ENCODE peak calls at places on chromosomes 16 and 17, in ten cellular contexts. D, F, O, K, M, W, U, I, V and B are unnamed samples.

GRCh38 chr16:56298948-56299602 is 107.8 kb downstream of the GNAO1 start:
- DNase-seq in I (no peak), D (no peak), V (no peak), O (no peak), W (no peak), U (no peak), F (no peak), K (no peak), M (no peak), B (no peak)

GRCh38 chr17:79071161-79071560 is 3.5 kb upstream of the ENGASE start:
- DNase-seq in W (no peak), D (no peak), F (no peak), K (no peak), U (no peak), I (no peak), M (no peak), O (no peak), V (no peak), B (no peak)

GRCh38 chr17:19904924-19905323 is 37.2 kb upstream of the ULK2 start:
- DNase-seq in F (no peak), M (no peak), D (no peak), W (no peak), V (no peak), U (no peak), K (peak; percentile 24), O (no peak), I (no peak), B (no peak)

GRCh38 chr17:40111221-40112128 is 10.3 kb upstream of the MSL1 start:
- DNase-seq in F (peak; percentile 94), W (peak; percentile 75), V (no peak), I (peak; percentile 86), O (no peak), M (peak; percentile 81), U (peak; percentile 97), D (peak; percentile 91), K (peak; percentile 91), B (peak; percentile 91)

GRCh38 chr17:74211141-74211928 is 2.0 kb upstream of the TTYH2 start:
- DNase-seq in D (no peak), V (no peak), U (peak; percentile 76), M (no peak), I (no peak), W (no peak), K (no peak), O (no peak), F (no peak), B (no peak)

GRCh38 chr16:48408688-48409087 is 23.5 kb upstream of the SIAH1 start:
- DNase-seq in I (peak; percentile 39), O (no peak), K (peak; percentile 54), F (no peak), M (no peak), D (no peak), V (no peak), W (no peak), U (no peak), B (no peak)

GRCh38 chr16:65305588-65305987 is 183.7 kb upstream of the CDH11 start:
- DNase-seq in K (no peak), O (no peak), F (no peak), V (no peak), M (no peak), I (no peak), D (no peak), W (no peak), U (no peak), B (no peak)

GRCh38 chr16:4260360-4260759 is 12.5 kb downstream of the TFAP4 start:
- DNase-seq in K (peak; percentile 90), O (no peak), U (no peak), F (no peak), I (peak; percentile 93), M (no peak), V (no peak), W (no peak), D (no peak), B (no peak)

GRCh38 chr17:61672140-61672539 is 81.1 kb upstream of the NACA2 start:
- DNase-seq in D (no peak), W (no peak), V (no peak), K (no peak), F (no peak), I (no peak), U (no peak), O (no peak), M (no peak), B (no peak)

GRCh38 chr17:17075037-17075755 is 32.9 kb downstream of the MPRIP start:
- DNase-seq in D (no peak), O (no peak), K (no peak), M (no peak), F (no peak), U (no peak), W (no peak), V (no peak), I (no peak), B (no peak)

GRCh38 chr17:17073627-17074521 is 31.6 kb downstream of the MPRIP start:
- DNase-seq in V (no peak), D (no peak), M (no peak), F (no peak), I (no peak), W (no peak), K (no peak), O (no peak), U (no peak), B (peak; percentile 19)

GRCh38 chr16:80158766-80159165 is 382.0 kb upstream of the DYNLRB2 start:
- DNase-seq in I (no peak), V (no peak), U (no peak), O (no peak), K (no peak), M (no peak), W (no peak), F (no peak), D (no peak), B (no peak)

GRCh38 chr17:59699218-59699617 is 8.0 kb downstream of the PTRH2 start:
- DNase-seq in W (no peak), I (no peak), M (no peak), U (no peak), V (no peak), D (no peak), K (no peak), F (no peak), O (no peak), B (no peak)

GRCh38 chr17:39975801-39976200 is 4.8 kb upstream of the PSMD3 start:
- DNase-seq in U (no peak), K (no peak), V (no peak), M (no peak), D (no peak), W (no peak), F (no peak), I (no peak), O (no peak), B (no peak)

DNA sequence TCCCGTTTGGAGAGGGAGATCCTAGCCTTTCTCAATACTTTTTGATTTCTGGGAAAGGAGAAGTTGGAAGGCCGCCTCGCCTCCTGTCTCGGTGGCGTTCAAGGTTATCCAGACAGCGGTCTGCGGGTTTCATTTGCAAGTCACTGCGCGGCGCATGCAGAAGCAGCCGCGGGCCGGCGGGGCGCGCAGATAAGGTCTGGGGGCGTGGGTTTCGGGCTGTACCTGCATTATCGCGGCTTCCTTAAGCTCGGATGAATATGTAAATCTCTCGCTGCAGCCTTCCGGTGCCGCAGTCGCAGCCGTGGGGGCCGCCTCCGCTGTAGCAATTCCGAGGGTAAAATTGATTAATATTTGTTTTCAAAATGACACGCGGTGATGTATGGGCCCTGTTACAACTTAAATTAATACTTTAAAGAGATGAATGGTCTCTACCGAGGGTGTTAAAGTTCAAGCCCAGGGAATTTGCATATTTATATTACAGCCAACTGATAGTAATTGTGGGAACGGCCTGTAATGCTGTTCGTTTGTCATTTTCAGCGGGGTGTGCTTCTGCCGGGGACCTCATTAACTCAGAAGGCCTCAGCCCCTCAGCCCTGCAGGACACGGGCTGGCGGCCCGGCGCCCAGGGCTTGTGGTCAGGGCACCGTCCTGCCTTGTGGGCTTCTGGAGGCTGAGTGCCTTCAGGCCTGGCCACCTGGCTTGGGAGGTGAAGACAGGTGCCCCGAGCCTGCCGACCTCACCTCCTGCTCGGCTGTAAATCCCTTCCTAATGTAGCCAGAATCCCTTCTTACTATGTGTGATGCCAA is 99.4 kb downstream of the CYLD start:
- DNase-seq in V (no peak), U (peak; percentile 78), O (no peak), I (no peak), M (no peak), W (no peak), K (no peak), F (peak; percentile 68), D (peak; percentile 78), B (no peak)
- H3K4me3 ChIP-seq in V (no peak overlapping the region), U (peak overlapping the region; percentile 47), O (no peak overlapping the region), I (peak overlapping the region; percentile 25), M (no peak overlapping the region), W (no peak overlapping the region), K (peak overlapping the region; percentile 15), F (peak overlapping the region; percentile 31), D (peak overlapping the region; percentile 26), B (peak overlapping the region; percentile 27)

GRCh38 chr17:82055023-82055964 is 3.6 kb downstream of the GPS1 start:
- DNase-seq in I (no peak), D (no peak), W (no peak), F (no peak), M (no peak), K (no peak), O (no peak), U (no peak), V (no peak), B (no peak)
- TF ChIP-seq POLR2AphosphoS5 in I (no peak), D (no peak), W (peak; percentile 1), F (no peak), M (no peak), K (no peak), O (no peak), U (no peak), V (no peak), B (no peak)

GRCh38 chr16:88855736-88856121 is 1.0 kb downstream of the GALNS start:
- DNase-seq in F (no peak), W (no peak), K (no peak), I (no peak), M (no peak), D (no peak), U (no peak), O (no peak), V (no peak), B (no peak)

GRCh38 chr16:88855176-88855575 is 1.6 kb downstream of the GALNS start:
- DNase-seq in U (no peak), I (no peak), V (no peak), O (no peak), F (no peak), K (no peak), D (no peak), W (no peak), M (no peak), B (no peak)

GRCh38 chr16:88856122-88856827 is 472 bp downstream of the GALNS start:
- DNase-seq in K (peak; percentile 20), V (no peak), W (no peak), F (no peak), M (no peak), O (no peak), U (peak; percentile 69), I (no peak), D (peak; percentile 89), B (no peak)

GRCh38 chr16:88857728-88858339 is 907 bp downstream of the TRAPPC2L start:
- DNase-seq in I (peak; percentile 76), F (no peak), K (peak; percentile 82), W (peak; percentile 17), V (no peak), D (peak; percentile 71), M (peak; percentile 55), O (no peak), U (peak; percentile 80), B (peak; percentile 57)

GRCh38 chr16:88856828-88857727 is at the start of the genes GALNS and TRAPPC2L:
- DNase-seq in O (peak; percentile 10), D (peak; percentile 99), V (peak; percentile 69), W (peak; percentile 35), U (peak; percentile 99), I (peak; percentile 100), F (peak; percentile 100), M (peak; percentile 90), K (peak; percentile 100), B (peak; percentile 98)
- H3K27ac ChIP-seq in O (no peak within 1 kb of the TSS), D (peak within 1 kb of the TSS; percentile 31), V (peak within 1 kb of the TSS; percentile 64), W (peak within 1 kb of the TSS; percentile 84), U (no peak within 1 kb of the TSS), I (peak within 1 kb of the TSS; percentile 94), F (peak within 1 kb of the TSS; percentile 72), M (peak within 1 kb of the TSS; percentile 82), K (peak within 1 kb of the TSS; percentile 81), B (peak within 1 kb of the TSS; percentile 91)

GRCh38 chr17:43634681-43635125 is 27.0 kb downstream of the MEOX1 start:
- DNase-seq in K (no peak), I (no peak), F (no peak), U (no peak), W (no peak), O (no peak), V (no peak), D (no peak), M (no peak), B (peak; percentile 47)
- H3K4me3 ChIP-seq in K (no peak overlapping the region), I (no peak overlapping the region), F (no peak overlapping the region), U (no peak overlapping the region), W (no peak overlapping the region), O (no peak overlapping the region), V (no peak overlapping the region), D (no peak overlapping the region), M (no peak overlapping the region), B (no peak overlapping the region)